ENCODE peak calls at places on chromosome 20, in eight cellular contexts. One of them, this sample, is unnamed.

GRCh38 chr20:62953839-62954703 is 1.6 kb downstream of the SLC17A9 start:
- DNase-seq in NCI-H1105 treated with DMSO at 0.1 percent for 48 hours: peak
- DNase-seq in GM04503: no peak
- DNase-seq in pancreas: peak
- DNase-seq in HFFc6: peak
- DNase-seq in stimulated activated CD4-positive, alpha-beta T cell treated with anti-CD3 and anti-CD28 coated beads, Interleukin-1b, Interleukin-23, amount 100 ng/mL, for 1 hour: no peak
- DNase-seq in activated CD8-positive, alpha-beta T cell treated with anti-CD3 and anti-CD28 coated beads, Interleukin-2, amount 10 ng/mL, durations not matched to agents 7 days and 5 days: peak
- DNase-seq in amniotic stem cell: no peak
- DNase-seq in this sample: no peak

GRCh38 chr20:62088258-62089127 is 22.8 kb upstream of the TAF4 start:
- DNase-seq in NCI-H1105 treated with DMSO at 0.1 percent for 48 hours: no peak
- DNase-seq in GM04503: peak
- DNase-seq in pancreas: no peak
- DNase-seq in HFFc6: peak
- DNase-seq in stimulated activated CD4-positive, alpha-beta T cell treated with anti-CD3 and anti-CD28 coated beads, Interleukin-1b, Interleukin-23, amount 100 ng/mL, for 1 hour: no peak
- DNase-seq in activated CD8-positive, alpha-beta T cell treated with anti-CD3 and anti-CD28 coated beads, Interleukin-2, amount 10 ng/mL, durations not matched to agents 7 days and 5 days: no peak
- DNase-seq in amniotic stem cell: peak
- DNase-seq in this sample: peak

GRCh38 chr20:54173653-54174451 is at the start of gene CYP24A1:
- DNase-seq in NCI-H1105 treated with DMSO at 0.1 percent for 48 hours: no peak
- DNase-seq in GM04503: no peak
- DNase-seq in pancreas: no peak
- DNase-seq in HFFc6: no peak
- DNase-seq in stimulated activated CD4-positive, alpha-beta T cell treated with anti-CD3 and anti-CD28 coated beads, Interleukin-1b, Interleukin-23, amount 100 ng/mL, for 1 hour: no peak
- DNase-seq in activated CD8-positive, alpha-beta T cell treated with anti-CD3 and anti-CD28 coated beads, Interleukin-2, amount 10 ng/mL, durations not matched to agents 7 days and 5 days: no peak
- DNase-seq in amniotic stem cell: no peak
- DNase-seq in this sample: no peak

GRCh38 chr20:61682114-61682997 is 383.3 kb downstream of the TAF4 start:
- DNase-seq in NCI-H1105 treated with DMSO at 0.1 percent for 48 hours: no peak
- DNase-seq in GM04503: no peak
- DNase-seq in pancreas: no peak
- DNase-seq in HFFc6: no peak
- DNase-seq in stimulated activated CD4-positive, alpha-beta T cell treated with anti-CD3 and anti-CD28 coated beads, Interleukin-1b, Interleukin-23, amount 100 ng/mL, for 1 hour: no peak
- DNase-seq in activated CD8-positive, alpha-beta T cell treated with anti-CD3 and anti-CD28 coated beads, Interleukin-2, amount 10 ng/mL, durations not matched to agents 7 days and 5 days: no peak
- DNase-seq in amniotic stem cell: no peak
- DNase-seq in this sample: no peak

GRCh38 chr20:46592580-46593362 is 42.3 kb upstream of the OCSTAMP start:
- DNase-seq in NCI-H1105 treated with DMSO at 0.1 percent for 48 hours: no peak
- DNase-seq in GM04503: no peak
- DNase-seq in pancreas: no peak
- DNase-seq in HFFc6: no peak
- DNase-seq in stimulated activated CD4-positive, alpha-beta T cell treated with anti-CD3 and anti-CD28 coated beads, Interleukin-1b, Interleukin-23, amount 100 ng/mL, for 1 hour: no peak
- DNase-seq in activated CD8-positive, alpha-beta T cell treated with anti-CD3 and anti-CD28 coated beads, Interleukin-2, amount 10 ng/mL, durations not matched to agents 7 days and 5 days: peak
- DNase-seq in amniotic stem cell: no peak
- DNase-seq in this sample: no peak

GRCh38 chr20:45427236-45428149 is 11.6 kb downstream of the PIGT start:
- DNase-seq in NCI-H1105 treated with DMSO at 0.1 percent for 48 hours: no peak
- DNase-seq in GM04503: no peak
- DNase-seq in pancreas: no peak
- DNase-seq in HFFc6: no peak
- DNase-seq in stimulated activated CD4-positive, alpha-beta T cell treated with anti-CD3 and anti-CD28 coated beads, Interleukin-1b, Interleukin-23, amount 100 ng/mL, for 1 hour: no peak
- DNase-seq in activated CD8-positive, alpha-beta T cell treated with anti-CD3 and anti-CD28 coated beads, Interleukin-2, amount 10 ng/mL, durations not matched to agents 7 days and 5 days: no peak
- DNase-seq in amniotic stem cell: no peak
- DNase-seq in this sample: no peak

GRCh38 chr20:39850236-39850635 is 838.8 kb downstream of the MAFB start:
- DNase-seq in NCI-H1105 treated with DMSO at 0.1 percent for 48 hours: no peak
- DNase-seq in GM04503: no peak
- DNase-seq in pancreas: no peak
- DNase-seq in HFFc6: no peak
- DNase-seq in stimulated activated CD4-positive, alpha-beta T cell treated with anti-CD3 and anti-CD28 coated beads, Interleukin-1b, Interleukin-23, amount 100 ng/mL, for 1 hour: no peak
- DNase-seq in activated CD8-positive, alpha-beta T cell treated with anti-CD3 and anti-CD28 coated beads, Interleukin-2, amount 10 ng/mL, durations not matched to agents 7 days and 5 days: no peak
- DNase-seq in amniotic stem cell: no peak
- DNase-seq in this sample: no peak

GRCh38 chr20:52943185-52943841 is 28.8 kb upstream of the TSHZ2 start:
- DNase-seq in NCI-H1105 treated with DMSO at 0.1 percent for 48 hours: no peak
- DNase-seq in GM04503: no peak
- DNase-seq in pancreas: no peak
- DNase-seq in HFFc6: no peak
- DNase-seq in stimulated activated CD4-positive, alpha-beta T cell treated with anti-CD3 and anti-CD28 coated beads, Interleukin-1b, Interleukin-23, amount 100 ng/mL, for 1 hour: no peak
- DNase-seq in activated CD8-positive, alpha-beta T cell treated with anti-CD3 and anti-CD28 coated beads, Interleukin-2, amount 10 ng/mL, durations not matched to agents 7 days and 5 days: no peak
- DNase-seq in amniotic stem cell: no peak
- DNase-seq in this sample: no peak

GRCh38 chr20:62956387-62957135 is 4.1 kb downstream of the SLC17A9 start:
- DNase-seq in NCI-H1105 treated with DMSO at 0.1 percent for 48 hours: no peak
- DNase-seq in GM04503: no peak
- DNase-seq in pancreas: no peak
- DNase-seq in HFFc6: no peak
- DNase-seq in stimulated activated CD4-positive, alpha-beta T cell treated with anti-CD3 and anti-CD28 coated beads, Interleukin-1b, Interleukin-23, amount 100 ng/mL, for 1 hour: no peak
- DNase-seq in activated CD8-positive, alpha-beta T cell treated with anti-CD3 and anti-CD28 coated beads, Interleukin-2, amount 10 ng/mL, durations not matched to agents 7 days and 5 days: no peak
- DNase-seq in amniotic stem cell: no peak
- DNase-seq in this sample: no peak

GRCh38 chr20:56708991-56709390 is 79.9 kb downstream of the TFAP2C start:
- DNase-seq in NCI-H1105 treated with DMSO at 0.1 percent for 48 hours: no peak
- DNase-seq in GM04503: no peak
- DNase-seq in pancreas: no peak
- DNase-seq in HFFc6: no peak
- DNase-seq in stimulated activated CD4-positive, alpha-beta T cell treated with anti-CD3 and anti-CD28 coated beads, Interleukin-1b, Interleukin-23, amount 100 ng/mL, for 1 hour: no peak
- DNase-seq in activated CD8-positive, alpha-beta T cell treated with anti-CD3 and anti-CD28 coated beads, Interleukin-2, amount 10 ng/mL, durations not matched to agents 7 days and 5 days: no peak
- DNase-seq in amniotic stem cell: no peak
- DNase-seq in this sample: no peak

GRCh38 chr20:36525620-36526365 is 15.5 kb upstream of the MYL9 start:
- DNase-seq in NCI-H1105 treated with DMSO at 0.1 percent for 48 hours: no peak
- DNase-seq in GM04503: no peak
- DNase-seq in pancreas: no peak
- DNase-seq in HFFc6: no peak
- DNase-seq in stimulated activated CD4-positive, alpha-beta T cell treated with anti-CD3 and anti-CD28 coated beads, Interleukin-1b, Interleukin-23, amount 100 ng/mL, for 1 hour: no peak
- DNase-seq in activated CD8-positive, alpha-beta T cell treated with anti-CD3 and anti-CD28 coated beads, Interleukin-2, amount 10 ng/mL, durations not matched to agents 7 days and 5 days: no peak
- DNase-seq in amniotic stem cell: no peak
- DNase-seq in this sample: no peak

GRCh38 chr20:1669304-1669703 is 11.7 kb upstream of the SIRPG start:
- DNase-seq in NCI-H1105 treated with DMSO at 0.1 percent for 48 hours: no peak
- DNase-seq in GM04503: peak
- DNase-seq in pancreas: no peak
- DNase-seq in HFFc6: no peak
- DNase-seq in stimulated activated CD4-positive, alpha-beta T cell treated with anti-CD3 and anti-CD28 coated beads, Interleukin-1b, Interleukin-23, amount 100 ng/mL, for 1 hour: no peak
- DNase-seq in activated CD8-positive, alpha-beta T cell treated with anti-CD3 and anti-CD28 coated beads, Interleukin-2, amount 10 ng/mL, durations not matched to agents 7 days and 5 days: peak
- DNase-seq in amniotic stem cell: no peak
- DNase-seq in this sample: no peak

GRCh38 chr20:18132663-18133062 is 5.0 kb upstream of the KAT14 start:
- DNase-seq in NCI-H1105 treated with DMSO at 0.1 percent for 48 hours: no peak
- DNase-seq in GM04503: no peak
- DNase-seq in pancreas: no peak
- DNase-seq in HFFc6: no peak
- DNase-seq in stimulated activated CD4-positive, alpha-beta T cell treated with anti-CD3 and anti-CD28 coated beads, Interleukin-1b, Interleukin-23, amount 100 ng/mL, for 1 hour: no peak
- DNase-seq in activated CD8-positive, alpha-beta T cell treated with anti-CD3 and anti-CD28 coated beads, Interleukin-2, amount 10 ng/mL, durations not matched to agents 7 days and 5 days: no peak
- DNase-seq in amniotic stem cell: no peak
- DNase-seq in this sample: no peak

GRCh38 chr20:7499201-7499600 is 441.1 kb downstream of the HAO1 start:
- DNase-seq in NCI-H1105 treated with DMSO at 0.1 percent for 48 hours: no peak
- DNase-seq in GM04503: no peak
- DNase-seq in pancreas: no peak
- DNase-seq in HFFc6: no peak
- DNase-seq in stimulated activated CD4-positive, alpha-beta T cell treated with anti-CD3 and anti-CD28 coated beads, Interleukin-1b, Interleukin-23, amount 100 ng/mL, for 1 hour: no peak
- DNase-seq in activated CD8-positive, alpha-beta T cell treated with anti-CD3 and anti-CD28 coated beads, Interleukin-2, amount 10 ng/mL, durations not matched to agents 7 days and 5 days: no peak
- DNase-seq in amniotic stem cell: no peak
- DNase-seq in this sample: no peak

GRCh38 chr20:20167704-20168103 is 115.4 kb downstream of the CFAP61 start:
- DNase-seq in NCI-H1105 treated with DMSO at 0.1 percent for 48 hours: no peak
- DNase-seq in GM04503: no peak
- DNase-seq in pancreas: no peak
- DNase-seq in HFFc6: no peak
- DNase-seq in stimulated activated CD4-positive, alpha-beta T cell treated with anti-CD3 and anti-CD28 coated beads, Interleukin-1b, Interleukin-23, amount 100 ng/mL, for 1 hour: no peak
- DNase-seq in activated CD8-positive, alpha-beta T cell treated with anti-CD3 and anti-CD28 coated beads, Interleukin-2, amount 10 ng/mL, durations not matched to agents 7 days and 5 days: no peak
- DNase-seq in amniotic stem cell: no peak
- DNase-seq in this sample: no peak

GRCh38 chr20:52305843-52306242 is 114.3 kb upstream of the ZFP64 start:
- DNase-seq in NCI-H1105 treated with DMSO at 0.1 percent for 48 hours: no peak
- DNase-seq in GM04503: no peak
- DNase-seq in pancreas: no peak
- DNase-seq in HFFc6: no peak
- DNase-seq in stimulated activated CD4-positive, alpha-beta T cell treated with anti-CD3 and anti-CD28 coated beads, Interleukin-1b, Interleukin-23, amount 100 ng/mL, for 1 hour: no peak
- DNase-seq in activated CD8-positive, alpha-beta T cell treated with anti-CD3 and anti-CD28 coated beads, Interleukin-2, amount 10 ng/mL, durations not matched to agents 7 days and 5 days: peak
- DNase-seq in amniotic stem cell: no peak
- DNase-seq in this sample: no peak

GRCh38 chr20:62874745-62875344 is 13.2 kb upstream of the TCFL5 start:
- DNase-seq in NCI-H1105 treated with DMSO at 0.1 percent for 48 hours: no peak
- DNase-seq in GM04503: no peak
- DNase-seq in pancreas: no peak
- DNase-seq in HFFc6: peak
- DNase-seq in stimulated activated CD4-positive, alpha-beta T cell treated with anti-CD3 and anti-CD28 coated beads, Interleukin-1b, Interleukin-23, amount 100 ng/mL, for 1 hour: no peak
- DNase-seq in activated CD8-positive, alpha-beta T cell treated with anti-CD3 and anti-CD28 coated beads, Interleukin-2, amount 10 ng/mL, durations not matched to agents 7 days and 5 days: no peak
- DNase-seq in amniotic stem cell: no peak
- DNase-seq in this sample: no peak

GRCh38 chr20:57445298-57445697 is 54.1 kb downstream of the RBM38 start:
- DNase-seq in NCI-H1105 treated with DMSO at 0.1 percent for 48 hours: no peak
- DNase-seq in GM04503: no peak
- DNase-seq in pancreas: no peak
- DNase-seq in HFFc6: peak
- DNase-seq in stimulated activated CD4-positive, alpha-beta T cell treated with anti-CD3 and anti-CD28 coated beads, Interleukin-1b, Interleukin-23, amount 100 ng/mL, for 1 hour: no peak
- DNase-seq in activated CD8-positive, alpha-beta T cell treated with anti-CD3 and anti-CD28 coated beads, Interleukin-2, amount 10 ng/mL, durations not matched to agents 7 days and 5 days: no peak
- DNase-seq in amniotic stem cell: no peak
- DNase-seq in this sample: no peak

GRCh38 chr20:31620246-31620645 is 15.2 kb downstream of the ID1 start:
- DNase-seq in NCI-H1105 treated with DMSO at 0.1 percent for 48 hours: no peak
- DNase-seq in GM04503: no peak
- DNase-seq in pancreas: no peak
- DNase-seq in HFFc6: no peak
- DNase-seq in stimulated activated CD4-positive, alpha-beta T cell treated with anti-CD3 and anti-CD28 coated beads, Interleukin-1b, Interleukin-23, amount 100 ng/mL, for 1 hour: no peak
- DNase-seq in activated CD8-positive, alpha-beta T cell treated with anti-CD3 and anti-CD28 coated beads, Interleukin-2, amount 10 ng/mL, durations not matched to agents 7 days and 5 days: no peak
- DNase-seq in amniotic stem cell: no peak
- DNase-seq in this sample: no peak

GRCh38 chr20:8151371-8151770 is 19.3 kb downstream of the PLCB1 start:
- DNase-seq in NCI-H1105 treated with DMSO at 0.1 percent for 48 hours: no peak
- DNase-seq in GM04503: no peak
- DNase-seq in pancreas: no peak
- DNase-seq in HFFc6: no peak
- DNase-seq in stimulated activated CD4-positive, alpha-beta T cell treated with anti-CD3 and anti-CD28 coated beads, Interleukin-1b, Interleukin-23, amount 100 ng/mL, for 1 hour: no peak
- DNase-seq in activated CD8-positive, alpha-beta T cell treated with anti-CD3 and anti-CD28 coated beads, Interleukin-2, amount 10 ng/mL, durations not matched to agents 7 days and 5 days: no peak
- DNase-seq in amniotic stem cell: no peak
- DNase-seq in this sample: no peak

GRCh38 chr20:19661717-19662637 is 96.1 kb upstream of the RIN2 start:
- DNase-seq in NCI-H1105 treated with DMSO at 0.1 percent for 48 hours: peak
- DNase-seq in GM04503: peak
- DNase-seq in pancreas: peak
- DNase-seq in HFFc6: peak
- DNase-seq in stimulated activated CD4-positive, alpha-beta T cell treated with anti-CD3 and anti-CD28 coated beads, Interleukin-1b, Interleukin-23, amount 100 ng/mL, for 1 hour: peak
- DNase-seq in activated CD8-positive, alpha-beta T cell treated with anti-CD3 and anti-CD28 coated beads, Interleukin-2, amount 10 ng/mL, durations not matched to agents 7 days and 5 days: peak
- DNase-seq in amniotic stem cell: no peak
- DNase-seq in this sample: peak

GRCh38 chr20:51803157-51803854 is 985 bp upstream of the SALL4 start:
- DNase-seq in NCI-H1105 treated with DMSO at 0.1 percent for 48 hours: no peak
- DNase-seq in GM04503: no peak
- DNase-seq in pancreas: no peak
- DNase-seq in HFFc6: peak
- DNase-seq in stimulated activated CD4-positive, alpha-beta T cell treated with anti-CD3 and anti-CD28 coated beads, Interleukin-1b, Interleukin-23, amount 100 ng/mL, for 1 hour: no peak
- DNase-seq in activated CD8-positive, alpha-beta T cell treated with anti-CD3 and anti-CD28 coated beads, Interleukin-2, amount 10 ng/mL, durations not matched to agents 7 days and 5 days: no peak
- DNase-seq in amniotic stem cell: no peak
- DNase-seq in this sample: no peak

GRCh38 chr20:47929368-47930115 is 144.3 kb upstream of the SULF2 start:
- DNase-seq in NCI-H1105 treated with DMSO at 0.1 percent for 48 hours: no peak
- DNase-seq in GM04503: peak
- DNase-seq in pancreas: no peak
- DNase-seq in HFFc6: no peak
- DNase-seq in stimulated activated CD4-positive, alpha-beta T cell treated with anti-CD3 and anti-CD28 coated beads, Interleukin-1b, Interleukin-23, amount 100 ng/mL, for 1 hour: no peak
- DNase-seq in activated CD8-positive, alpha-beta T cell treated with anti-CD3 and anti-CD28 coated beads, Interleukin-2, amount 10 ng/mL, durations not matched to agents 7 days and 5 days: no peak
- DNase-seq in amniotic stem cell: peak
- DNase-seq in this sample: no peak

GRCh38 chr20:63642518-63643247 is 10.5 kb downstream of the STMN3 start:
- DNase-seq in NCI-H1105 treated with DMSO at 0.1 percent for 48 hours: peak
- DNase-seq in GM04503: no peak
- DNase-seq in pancreas: peak
- DNase-seq in HFFc6: no peak
- DNase-seq in stimulated activated CD4-positive, alpha-beta T cell treated with anti-CD3 and anti-CD28 coated beads, Interleukin-1b, Interleukin-23, amount 100 ng/mL, for 1 hour: no peak
- DNase-seq in activated CD8-positive, alpha-beta T cell treated with anti-CD3 and anti-CD28 coated beads, Interleukin-2, amount 10 ng/mL, durations not matched to agents 7 days and 5 days: no peak
- DNase-seq in amniotic stem cell: no peak
- DNase-seq in this sample: no peak

GRCh38 chr20:38171301-38172010 is 6.4 kb upstream of the TGM2 start:
- DNase-seq in NCI-H1105 treated with DMSO at 0.1 percent for 48 hours: no peak
- DNase-seq in GM04503: no peak
- DNase-seq in pancreas: no peak
- DNase-seq in HFFc6: peak
- DNase-seq in stimulated activated CD4-positive, alpha-beta T cell treated with anti-CD3 and anti-CD28 coated beads, Interleukin-1b, Interleukin-23, amount 100 ng/mL, for 1 hour: no peak
- DNase-seq in activated CD8-positive, alpha-beta T cell treated with anti-CD3 and anti-CD28 coated beads, Interleukin-2, amount 10 ng/mL, durations not matched to agents 7 days and 5 days: no peak
- DNase-seq in amniotic stem cell: no peak
- DNase-seq in this sample: no peak

GRCh38 chr20:46601603-46602122 is 49.6 kb downstream of the SLC13A3 start:
- DNase-seq in NCI-H1105 treated with DMSO at 0.1 percent for 48 hours: no peak
- DNase-seq in GM04503: no peak
- DNase-seq in pancreas: no peak
- DNase-seq in HFFc6: no peak
- DNase-seq in stimulated activated CD4-positive, alpha-beta T cell treated with anti-CD3 and anti-CD28 coated beads, Interleukin-1b, Interleukin-23, amount 100 ng/mL, for 1 hour: no peak
- DNase-seq in activated CD8-positive, alpha-beta T cell treated with anti-CD3 and anti-CD28 coated beads, Interleukin-2, amount 10 ng/mL, durations not matched to agents 7 days and 5 days: no peak
- DNase-seq in amniotic stem cell: no peak
- DNase-seq in this sample: no peak

GRCh38 chr20:60250251-60250650 is 292.0 kb downstream of the CDH26 start:
- DNase-seq in NCI-H1105 treated with DMSO at 0.1 percent for 48 hours: no peak
- DNase-seq in GM04503: no peak
- DNase-seq in pancreas: no peak
- DNase-seq in HFFc6: peak
- DNase-seq in stimulated activated CD4-positive, alpha-beta T cell treated with anti-CD3 and anti-CD28 coated beads, Interleukin-1b, Interleukin-23, amount 100 ng/mL, for 1 hour: no peak
- DNase-seq in activated CD8-positive, alpha-beta T cell treated with anti-CD3 and anti-CD28 coated beads, Interleukin-2, amount 10 ng/mL, durations not matched to agents 7 days and 5 days: no peak
- DNase-seq in amniotic stem cell: no peak
- DNase-seq in this sample: no peak

GRCh38 chr20:58174708-58175287 is 53.7 kb downstream of the ANKRD60 start:
- DNase-seq in NCI-H1105 treated with DMSO at 0.1 percent for 48 hours: no peak
- DNase-seq in GM04503: no peak
- DNase-seq in pancreas: no peak
- DNase-seq in HFFc6: no peak
- DNase-seq in stimulated activated CD4-positive, alpha-beta T cell treated with anti-CD3 and anti-CD28 coated beads, Interleukin-1b, Interleukin-23, amount 100 ng/mL, for 1 hour: no peak
- DNase-seq in activated CD8-positive, alpha-beta T cell treated with anti-CD3 and anti-CD28 coated beads, Interleukin-2, amount 10 ng/mL, durations not matched to agents 7 days and 5 days: no peak
- DNase-seq in amniotic stem cell: no peak
- DNase-seq in this sample: no peak

GRCh38 chr20:60491261-60491660 is 533.0 kb downstream of the CDH26 start:
- DNase-seq in NCI-H1105 treated with DMSO at 0.1 percent for 48 hours: no peak
- DNase-seq in GM04503: no peak
- DNase-seq in pancreas: no peak
- DNase-seq in HFFc6: no peak
- DNase-seq in stimulated activated CD4-positive, alpha-beta T cell treated with anti-CD3 and anti-CD28 coated beads, Interleukin-1b, Interleukin-23, amount 100 ng/mL, for 1 hour: no peak
- DNase-seq in activated CD8-positive, alpha-beta T cell treated with anti-CD3 and anti-CD28 coated beads, Interleukin-2, amount 10 ng/mL, durations not matched to agents 7 days and 5 days: no peak
- DNase-seq in amniotic stem cell: no peak
- DNase-seq in this sample: no peak

GRCh38 chr20:51379601-51380341 is 162.7 kb downstream of the NFATC2 start:
- DNase-seq in NCI-H1105 treated with DMSO at 0.1 percent for 48 hours: no peak
- DNase-seq in GM04503: no peak
- DNase-seq in pancreas: no peak
- DNase-seq in HFFc6: no peak
- DNase-seq in stimulated activated CD4-positive, alpha-beta T cell treated with anti-CD3 and anti-CD28 coated beads, Interleukin-1b, Interleukin-23, amount 100 ng/mL, for 1 hour: no peak
- DNase-seq in activated CD8-positive, alpha-beta T cell treated with anti-CD3 and anti-CD28 coated beads, Interleukin-2, amount 10 ng/mL, durations not matched to agents 7 days and 5 days: no peak
- DNase-seq in amniotic stem cell: no peak
- DNase-seq in this sample: no peak

GRCh38 chr20:2301164-2301622 is 5.4 kb downstream of the TGM3 start:
- DNase-seq in NCI-H1105 treated with DMSO at 0.1 percent for 48 hours: no peak
- DNase-seq in GM04503: no peak
- DNase-seq in pancreas: peak
- DNase-seq in HFFc6: peak
- DNase-seq in stimulated activated CD4-positive, alpha-beta T cell treated with anti-CD3 and anti-CD28 coated beads, Interleukin-1b, Interleukin-23, amount 100 ng/mL, for 1 hour: no peak
- DNase-seq in activated CD8-positive, alpha-beta T cell treated with anti-CD3 and anti-CD28 coated beads, Interleukin-2, amount 10 ng/mL, durations not matched to agents 7 days and 5 days: no peak
- DNase-seq in amniotic stem cell: no peak
- DNase-seq in this sample: no peak

GRCh38 chr20:38161412-38161774 is 3.7 kb downstream of the TGM2 start:
- DNase-seq in NCI-H1105 treated with DMSO at 0.1 percent for 48 hours: no peak
- DNase-seq in GM04503: no peak
- DNase-seq in pancreas: no peak
- DNase-seq in HFFc6: no peak
- DNase-seq in stimulated activated CD4-positive, alpha-beta T cell treated with anti-CD3 and anti-CD28 coated beads, Interleukin-1b, Interleukin-23, amount 100 ng/mL, for 1 hour: no peak
- DNase-seq in activated CD8-positive, alpha-beta T cell treated with anti-CD3 and anti-CD28 coated beads, Interleukin-2, amount 10 ng/mL, durations not matched to agents 7 days and 5 days: no peak
- DNase-seq in amniotic stem cell: no peak
- DNase-seq in this sample: no peak

GRCh38 chr20:21396045-21396893 is 1.1 kb downstream of the NKX2-4 start:
- DNase-seq in NCI-H1105 treated with DMSO at 0.1 percent for 48 hours: peak
- DNase-seq in GM04503: no peak
- DNase-seq in pancreas: no peak
- DNase-seq in HFFc6: no peak
- DNase-seq in stimulated activated CD4-positive, alpha-beta T cell treated with anti-CD3 and anti-CD28 coated beads, Interleukin-1b, Interleukin-23, amount 100 ng/mL, for 1 hour: no peak
- DNase-seq in activated CD8-positive, alpha-beta T cell treated with anti-CD3 and anti-CD28 coated beads, Interleukin-2, amount 10 ng/mL, durations not matched to agents 7 days and 5 days: no peak
- DNase-seq in amniotic stem cell: no peak
- DNase-seq in this sample: no peak

GRCh38 chr20:61810709-61811565 is 254.7 kb downstream of the TAF4 start:
- DNase-seq in NCI-H1105 treated with DMSO at 0.1 percent for 48 hours: no peak
- DNase-seq in GM04503: no peak
- DNase-seq in pancreas: no peak
- DNase-seq in HFFc6: no peak
- DNase-seq in stimulated activated CD4-positive, alpha-beta T cell treated with anti-CD3 and anti-CD28 coated beads, Interleukin-1b, Interleukin-23, amount 100 ng/mL, for 1 hour: no peak
- DNase-seq in activated CD8-positive, alpha-beta T cell treated with anti-CD3 and anti-CD28 coated beads, Interleukin-2, amount 10 ng/mL, durations not matched to agents 7 days and 5 days: no peak
- DNase-seq in amniotic stem cell: no peak
- DNase-seq in this sample: no peak